ENCODE peak calls at places on chromosomes 12 and 14, in ten cellular contexts. W is fibroblast of the aortic adventitia; P is HAP-1; X is OCI-LY7; G is tibial artery; E is lower lobe of right lung; A is CD8-positive, alpha-beta memory T cell; V is neural progenitor cell; O is cardiac fibroblast; T is heart right ventricle. L is an unnamed sample.

GRCh38 chr12:30925607-30926242 is 823 bp upstream of the TSPAN11 start:
- DNase-seq in W (no peak), P (no peak), X (no peak), G (no peak), E (no peak), A (no peak), V (peak), O (no peak), T (no peak), L (no peak)

GRCh38 chr14:99201351-99202073 is 70.5 kb downstream of the BCL11B start:
- DNase-seq in W (no peak), P (no peak), X (no peak), G (no peak), E (no peak), A (no peak), V (no peak), O (no peak), T (no peak), L (no peak)

GRCh38 chr14:85076111-85076510 is 453.8 kb upstream of the FLRT2 start:
- DNase-seq in W (no peak), P (no peak), X (no peak), G (no peak), E (no peak), A (no peak), V (no peak), O (no peak), T (no peak), L (no peak)

GRCh38 chr12:116598341-116599284 is 39.4 kb downstream of the MAP1LC3B2 start:
- DNase-seq in W (peak), P (no peak), X (no peak), G (no peak), E (no peak), A (no peak), V (no peak), O (no peak), T (no peak), L (no peak)

GRCh38 chr12:40988335-40988734 is 199.8 kb upstream of the PDZRN4 start:
- DNase-seq in W (no peak), P (no peak), X (no peak), G (no peak), E (no peak), A (no peak), V (no peak), O (no peak), T (no peak), L (no peak)

GRCh38 chr14:105193916-105194782 is 13.0 kb upstream of the NUDT14 start:
- DNase-seq in W (no peak), P (no peak), X (peak), G (no peak), E (no peak), A (no peak), V (no peak), O (no peak), T (no peak), L (no peak)

GRCh38 chr12:43338848-43339526 is 213.0 kb downstream of the ADAMTS20 start:
- DNase-seq in W (peak), P (peak), X (no peak), G (no peak), E (no peak), A (no peak), V (peak), O (peak), T (no peak), L (peak)

GRCh38 chr12:12837025-12837872 is 24.1 kb downstream of the DDX47 start:
- DNase-seq in W (peak), P (peak), X (peak), G (peak), E (no peak), A (no peak), V (peak), O (peak), T (no peak), L (peak)

GRCh38 chr12:11795910-11796459 is 146.5 kb downstream of the ETV6 start:
- DNase-seq in W (peak), P (no peak), X (no peak), G (no peak), E (no peak), A (no peak), V (peak), O (peak), T (no peak), L (no peak)

GRCh38 chr12:26939192-26939832 is 1.0 kb downstream of the FGFR1OP2 start:
- DNase-seq in W (no peak), P (no peak), X (peak), G (no peak), E (no peak), A (no peak), V (no peak), O (peak), T (no peak), L (peak)

GRCh38 chr12:26938660-26939185 is 453 bp downstream of the FGFR1OP2 start:
- DNase-seq in W (no peak), P (no peak), X (peak), G (no peak), E (no peak), A (no peak), V (no peak), O (no peak), T (no peak), L (no peak)

GRCh38 chr12:26939953-26940352 is 1.7 kb downstream of the FGFR1OP2 start:
- DNase-seq in W (no peak), P (no peak), X (peak), G (no peak), E (no peak), A (no peak), V (no peak), O (no peak), T (no peak), L (no peak)

GRCh38 chr12:26941251-26941650 is 3.0 kb downstream of the FGFR1OP2 start:
- DNase-seq in W (no peak), P (no peak), X (peak), G (no peak), E (no peak), A (no peak), V (no peak), O (peak), T (no peak), L (no peak)

GRCh38 chr12:26940820-26941219 is 2.5 kb downstream of the FGFR1OP2 start:
- DNase-seq in W (peak), P (no peak), X (peak), G (no peak), E (no peak), A (no peak), V (no peak), O (peak), T (no peak), L (peak)
- H3K4me3 ChIP-seq in W (peak), P (no peak), X (peak), G (peak), E (peak), A (peak), V (peak), O (peak), T (no peak), L (no peak)

GRCh38 chr14:23364604-23365352 is at the start of gene EFS:
- DNase-seq in W (no peak), P (no peak), X (no peak), G (peak), E (no peak), A (no peak), V (peak), O (no peak), T (peak), L (peak)
- H3K4me3 ChIP-seq in W (peak), P (no peak), X (no peak), G (peak), E (peak), A (no peak), V (peak), O (peak), T (peak), L (peak)

DNA sequence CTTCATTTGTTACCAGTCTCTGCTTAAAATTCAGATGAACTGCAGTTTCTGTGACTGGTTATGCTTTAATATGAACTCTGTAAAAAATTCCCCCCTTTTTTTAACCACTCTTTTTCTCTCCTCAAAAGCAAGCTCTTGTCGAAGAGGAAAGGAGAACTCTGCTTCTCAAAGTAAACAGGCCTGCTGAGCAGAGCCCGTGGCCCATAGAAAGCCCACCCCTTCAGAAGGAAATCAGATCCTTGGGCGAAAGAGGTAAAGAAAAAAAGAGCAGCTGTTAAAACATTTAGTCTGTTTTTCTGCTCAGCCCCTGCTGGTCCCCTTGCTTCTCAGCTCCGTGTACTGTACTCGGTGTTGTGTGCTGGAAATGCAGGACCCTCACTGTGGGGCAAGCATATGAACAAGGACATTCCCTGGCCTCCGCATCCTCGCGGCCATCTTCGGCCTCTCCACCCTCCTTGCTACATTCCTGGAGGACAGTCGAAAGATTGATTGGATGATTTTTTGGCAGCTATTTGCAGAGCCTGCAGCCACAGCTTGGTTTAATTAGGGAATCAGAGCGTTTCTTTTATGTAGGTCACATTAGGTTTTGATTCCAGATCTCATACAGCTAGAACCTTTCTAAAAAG is 164.6 kb upstream of the LRIG3 start:
- DNase-seq in W (peak), P (no peak), X (no peak), G (no peak), E (no peak), A (no peak), V (peak), O (peak), T (no peak), L (peak)
- H3K4me3 ChIP-seq in W (peak), P (no peak), X (no peak), G (no peak), E (no peak), A (no peak), V (no peak), O (no peak), T (no peak), L (no peak)

GRCh38 chr12:131162113-131162512 is 208.4 kb downstream of the ADGRD1 start:
- DNase-seq in W (no peak), P (no peak), X (no peak), G (no peak), E (no peak), A (no peak), V (no peak), O (no peak), T (no peak), L (no peak)

GRCh38 chr12:131159660-131160059 is 206.0 kb downstream of the ADGRD1 start:
- DNase-seq in W (no peak), P (no peak), X (no peak), G (no peak), E (no peak), A (no peak), V (peak), O (no peak), T (no peak), L (no peak)

GRCh38 chr12:131164096-131164872 is 210.6 kb downstream of the ADGRD1 start:
- DNase-seq in W (no peak), P (no peak), X (no peak), G (peak), E (no peak), A (no peak), V (no peak), O (no peak), T (no peak), L (no peak)

GRCh38 chr12:131167334-131167733 is 213.6 kb downstream of the ADGRD1 start:
- DNase-seq in W (no peak), P (no peak), X (no peak), G (no peak), E (no peak), A (no peak), V (no peak), O (no peak), T (no peak), L (no peak)

DNA sequence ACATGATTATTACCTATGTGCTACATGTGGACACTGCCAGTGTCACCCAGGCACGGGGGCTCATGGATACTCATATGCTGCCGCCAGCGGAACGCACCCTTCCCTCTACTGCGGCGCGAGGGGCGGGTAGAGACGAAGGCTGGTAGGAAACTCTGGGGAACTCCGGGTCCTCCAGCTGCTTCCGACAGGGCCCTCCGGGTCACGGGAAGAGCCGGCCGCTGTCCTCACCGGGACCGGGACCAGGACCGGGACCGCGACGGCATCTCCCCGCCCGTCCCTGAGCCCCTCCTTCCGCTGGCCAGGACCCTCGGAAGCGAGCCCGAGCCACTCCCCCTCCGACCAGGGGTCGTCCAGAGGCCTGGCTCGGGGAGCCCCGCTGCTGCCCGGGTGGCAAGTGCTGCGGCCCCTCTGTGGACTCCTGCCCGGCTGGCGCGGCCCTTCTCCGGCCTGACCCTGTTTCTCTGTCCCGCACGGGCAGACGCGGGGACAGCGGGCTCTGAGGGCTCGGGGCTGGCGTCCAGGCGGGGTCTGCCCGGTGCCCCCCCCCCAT is 209.6 kb downstream of the ADGRD1 start:
- DNase-seq in W (no peak), P (no peak), X (no peak), G (no peak), E (no peak), A (no peak), V (no peak), O (no peak), T (no peak), L (no peak)
- H3K4me3 ChIP-seq in W (no peak), P (no peak), X (no peak), G (no peak), E (no peak), A (no peak), V (no peak), O (no peak), T (no peak), L (no peak)

GRCh38 chr12:108605000-108605689 is 7.3 kb upstream of the TMEM119 start:
- DNase-seq in W (no peak), P (no peak), X (peak), G (no peak), E (no peak), A (no peak), V (no peak), O (peak), T (no peak), L (peak)
- H3K4me3 ChIP-seq in W (no peak), P (no peak), X (no peak), G (no peak), E (no peak), A (no peak), V (no peak), O (no peak), T (no peak), L (no peak)

GRCh38 chr14:74572829-74573360 is 39.1 kb downstream of the LTBP2 start:
- DNase-seq in W (no peak), P (peak), X (no peak), G (no peak), E (no peak), A (no peak), V (no peak), O (no peak), T (no peak), L (peak)
- H3K4me3 ChIP-seq in W (peak), P (peak), X (no peak), G (peak), E (no peak), A (no peak), V (no peak), O (no peak), T (no peak), L (no peak)

DNA sequence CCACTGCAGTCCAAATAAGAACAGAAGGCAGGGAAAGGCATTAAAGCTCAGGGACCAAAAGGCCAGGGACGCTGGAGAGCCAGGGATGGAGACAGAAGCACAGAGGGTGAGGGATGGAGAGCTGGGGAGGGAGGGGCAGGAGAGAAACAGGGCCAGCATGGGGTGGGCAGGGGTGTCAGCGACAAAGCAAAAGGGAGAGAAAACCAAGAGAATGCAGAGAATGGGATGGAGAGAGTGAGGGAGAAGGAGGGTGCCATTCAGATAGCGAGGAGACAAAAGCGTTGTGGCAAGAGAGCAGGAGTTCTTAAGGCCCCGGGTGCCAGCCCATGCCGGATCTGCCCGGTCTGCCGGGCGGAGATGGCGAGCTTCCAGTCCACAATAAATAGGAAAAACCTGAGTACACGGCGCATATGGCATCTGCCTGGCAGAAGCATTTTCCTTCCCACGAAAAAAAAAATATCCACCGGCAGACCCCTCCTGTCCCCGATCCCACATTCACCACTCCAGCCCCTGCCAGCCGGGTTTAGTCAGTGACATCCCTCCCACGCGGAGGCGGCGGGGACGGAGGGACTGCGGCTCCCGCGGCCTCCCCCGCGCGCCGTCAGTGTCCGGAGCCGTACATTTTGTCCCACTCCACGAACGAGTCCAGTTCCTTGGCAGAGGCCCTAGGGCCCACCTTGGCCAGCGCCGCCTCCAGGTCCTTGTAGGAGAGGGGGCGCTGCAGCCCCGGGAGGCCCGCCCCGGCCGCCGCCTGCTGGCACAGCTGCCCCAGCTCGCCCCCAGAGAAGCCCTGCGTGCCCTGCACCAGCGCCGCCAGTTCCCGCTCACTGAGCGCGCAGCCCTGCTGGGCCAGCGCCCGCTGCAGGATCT is 28.4 kb downstream of the FIGNL2 start:
- DNase-seq in W (no peak), P (no peak), X (no peak), G (no peak), E (peak), A (no peak), V (peak), O (peak), T (no peak), L (no peak)
- H3K4me3 ChIP-seq in W (no peak), P (peak), X (no peak), G (peak), E (peak), A (peak), V (peak), O (peak), T (peak), L (no peak)

GRCh38 chr14:100566119-100566518 is 21.1 kb downstream of the BEGAIN start:
- DNase-seq in W (no peak), P (no peak), X (no peak), G (no peak), E (no peak), A (no peak), V (no peak), O (no peak), T (no peak), L (no peak)

GRCh38 chr14:100567009-100567876 is 20.0 kb downstream of the BEGAIN start:
- DNase-seq in W (no peak), P (no peak), X (no peak), G (no peak), E (no peak), A (no peak), V (peak), O (no peak), T (no peak), L (no peak)

GRCh38 chr14:100565650-100566049 is 21.6 kb downstream of the BEGAIN start:
- DNase-seq in W (no peak), P (no peak), X (no peak), G (no peak), E (no peak), A (no peak), V (no peak), O (no peak), T (no peak), L (no peak)

GRCh38 chr14:100567877-100568163 is 19.4 kb downstream of the BEGAIN start:
- DNase-seq in W (no peak), P (no peak), X (no peak), G (no peak), E (no peak), A (no peak), V (peak), O (no peak), T (no peak), L (no peak)

DNA sequence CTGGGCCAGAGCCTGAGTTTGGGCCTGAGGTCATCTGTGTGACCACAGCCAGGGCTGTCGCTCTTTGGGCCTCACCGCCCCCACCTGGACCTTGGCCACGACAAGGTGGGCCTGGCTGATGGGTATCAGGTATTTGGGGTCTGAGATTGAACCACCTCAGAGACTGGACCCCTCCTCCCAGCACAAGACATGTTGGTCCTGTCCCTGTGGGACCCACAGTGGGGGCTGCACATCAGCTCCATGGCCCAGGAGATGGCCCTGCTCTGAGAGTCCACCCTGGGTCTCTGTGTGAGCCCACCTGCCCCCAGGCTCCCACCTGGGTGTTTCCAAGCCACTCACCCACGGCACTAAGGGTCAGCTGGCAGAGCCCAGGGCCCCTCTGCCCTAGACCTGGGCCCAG is 20.6 kb downstream of the BEGAIN start:
- DNase-seq in W (no peak), P (no peak), X (no peak), G (no peak), E (no peak), A (no peak), V (no peak), O (no peak), T (no peak), L (no peak)
- H3K4me3 ChIP-seq in W (no peak), P (no peak), X (no peak), G (peak), E (peak), A (no peak), V (peak), O (no peak), T (peak), L (no peak)

DNA sequence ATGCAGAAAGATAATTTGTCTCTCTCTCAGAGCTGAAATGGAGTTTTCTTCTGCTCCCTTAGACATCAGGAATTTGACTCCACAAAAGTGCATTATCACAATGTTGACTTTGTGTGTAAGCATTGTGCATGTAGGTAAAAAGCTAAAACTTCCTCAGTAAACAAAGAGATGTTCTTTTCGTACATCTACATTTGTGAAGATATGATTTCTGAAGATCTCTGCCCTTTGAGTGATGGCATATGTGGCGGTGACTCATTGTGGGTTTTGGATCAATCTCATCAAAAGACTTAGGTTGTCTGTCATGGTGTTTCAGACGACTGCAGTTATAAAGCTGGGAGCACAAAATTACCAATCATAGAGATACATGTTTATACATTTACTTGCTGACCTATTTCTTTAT is 411.4 kb upstream of the LMO3 start:
- DNase-seq in W (no peak), P (no peak), X (no peak), G (no peak), E (no peak), A (no peak), V (no peak), O (no peak), T (no peak), L (no peak)
- H3K4me3 ChIP-seq in W (no peak), P (no peak), X (no peak), G (no peak), E (no peak), A (no peak), V (no peak), O (no peak), T (no peak), L (no peak)

GRCh38 chr12:84913151-84913550 is 552 bp upstream of the SLC6A15 start:
- DNase-seq in W (peak), P (no peak), X (no peak), G (no peak), E (no peak), A (no peak), V (peak), O (peak), T (no peak), L (peak)
- H3K4me3 ChIP-seq in W (peak), P (no peak), X (no peak), G (peak), E (peak), A (no peak), V (peak), O (peak), T (peak), L (peak)